ENCODE peak calls at places on chromosomes 1 and 21, in five cellular contexts. M, S, W, Y and N are unnamed samples.

GRCh38 chr1:110250018-110250417 is 39.9 kb downstream of the KCNC4 start:
- DNase-seq in M (no peak), S (no peak), W (no peak), Y (no peak), N (no peak)

GRCh38 chr1:239722080-239722479 is 335.7 kb downstream of the CHRM3 start:
- DNase-seq in Y (no peak), S (no peak), W (no peak), M (no peak), N (no peak)

GRCh38 chr21:46551636-46552241 is 53.1 kb downstream of the S100B start:
- DNase-seq in S (no peak), M (peak), W (peak), Y (no peak), N (no peak)

GRCh38 chr1:98929456-98929855 is 75.2 kb downstream of the PLPPR5 start:
- DNase-seq in W (no peak), M (no peak), Y (no peak), S (no peak), N (no peak)

GRCh38 chr1:32465541-32466002 is 700 bp downstream of the ZBTB8B start:
- DNase-seq in M (no peak), Y (no peak), S (no peak), W (peak), N (no peak)

GRCh38 chr1:66542811-66543767 is 9.1 kb downstream of the SGIP1 start:
- DNase-seq in W (no peak), S (peak), M (no peak), Y (peak), N (peak)

GRCh38 chr1:180912801-180913616 is at the start of gene KIAA1614:
- DNase-seq in M (peak), Y (no peak), W (peak), S (no peak), N (no peak)

GRCh38 chr1:228152097-228152917 is 2.6 kb downstream of the GJC2 start:
- DNase-seq in W (no peak), M (peak), Y (no peak), S (no peak), N (no peak)

GRCh38 chr21:42220138-42220701 is 1.3 kb downstream of the ABCG1 start:
- DNase-seq in S (peak), M (no peak), Y (no peak), W (peak), N (peak)

GRCh38 chr1:243549791-243550190 is 293.9 kb downstream of the SDCCAG8 start:
- DNase-seq in Y (no peak), W (no peak), M (no peak), S (no peak), N (no peak)

GRCh38 chr1:233229291-233229690 is 66.2 kb downstream of the PCNX2 start:
- DNase-seq in S (no peak), Y (no peak), W (no peak), M (no peak), N (no peak)

GRCh38 chr1:159554681-159555080 is 18.9 kb upstream of the OR10J5 start:
- DNase-seq in S (no peak), W (no peak), Y (no peak), M (no peak), N (no peak)

GRCh38 chr21:39034590-39035536 is 148.4 kb downstream of the PSMG1 start:
- DNase-seq in W (no peak), Y (no peak), S (no peak), M (no peak), N (no peak)

GRCh38 chr1:169483500-169483966 is 2.2 kb downstream of the SLC19A2 start:
- DNase-seq in M (no peak), Y (no peak), W (no peak), S (no peak), N (no peak)

GRCh38 chr1:246959944-246960693 is 28.4 kb upstream of the AHCTF1 start:
- DNase-seq in Y (no peak), M (no peak), S (no peak), W (no peak), N (no peak)

DNA sequence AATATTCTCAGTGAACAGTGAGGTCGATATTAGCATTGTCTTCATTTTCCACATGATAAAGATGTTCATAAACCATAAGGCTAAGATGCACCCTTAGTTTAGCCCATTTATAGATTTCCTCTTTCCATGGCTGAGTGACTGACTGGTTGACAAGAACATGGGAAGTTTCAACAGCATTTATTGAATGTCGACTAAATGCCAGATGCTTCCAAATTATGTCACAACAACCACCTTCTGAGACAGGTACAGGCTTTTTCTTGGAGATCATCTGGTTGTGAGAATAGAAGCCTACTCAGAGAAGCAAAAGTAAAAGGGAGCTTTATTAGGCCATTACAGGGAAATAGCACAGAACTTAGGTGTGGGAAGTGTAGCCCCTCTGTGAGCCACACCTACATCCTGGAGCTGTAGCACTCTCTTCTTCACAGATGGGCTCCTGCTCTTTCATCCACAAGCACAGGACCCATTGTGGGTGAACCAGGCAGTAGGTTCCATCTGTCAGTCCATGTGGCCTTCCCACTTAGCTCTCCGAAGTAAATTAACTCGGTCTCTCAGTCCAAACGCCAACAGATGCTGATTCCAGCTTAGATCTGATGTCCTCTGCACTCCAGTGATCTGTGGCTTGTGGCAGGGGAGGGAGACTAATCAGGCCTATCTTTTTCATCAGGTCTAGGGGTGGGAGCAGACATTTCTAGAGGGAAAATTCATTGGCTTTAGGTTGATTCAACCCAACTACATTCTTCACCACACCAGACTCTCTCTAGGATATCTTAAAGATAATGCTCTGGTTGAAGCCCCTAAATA is 14.3 kb downstream of the ATP2B4 start:
- DNase-seq in M (no peak), Y (no peak), W (no peak), S (no peak), N (no peak)
- H3K27ac ChIP-seq in M (no peak), Y (peak), W (no peak), S (peak), N (no peak)

DNA sequence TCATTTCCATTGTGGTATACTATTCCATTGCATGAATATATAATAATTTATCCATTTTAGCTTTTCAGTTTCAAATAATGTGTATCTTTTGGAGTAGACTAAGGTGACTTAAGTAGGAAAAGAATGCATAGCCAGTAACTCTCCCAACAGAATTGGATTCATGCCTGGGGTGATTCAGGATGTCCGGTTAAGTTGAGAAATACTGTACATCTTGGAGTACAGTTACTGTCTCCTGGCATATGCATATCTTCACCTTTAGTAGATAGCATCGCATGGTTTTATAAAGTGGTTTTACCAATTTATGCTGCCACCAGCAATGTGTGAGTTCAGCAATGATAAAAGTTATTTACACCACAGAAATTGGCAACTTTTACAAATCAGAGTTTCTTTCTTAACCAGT is 18.6 kb upstream of the SLC6A9 start:
- DNase-seq in W (no peak), M (no peak), Y (no peak), S (peak), N (peak)
- H3K4me3 ChIP-seq in W (no peak), M (no peak), Y (no peak), S (no peak), N (no peak)

GRCh38 chr1:35290452-35290851 is 21.9 kb downstream of the ZMYM4 start:
- DNase-seq in S (no peak), W (no peak), Y (no peak), M (no peak), N (no peak)
- H3K27ac ChIP-seq in S (no peak), W (no peak), Y (no peak), M (no peak), N (no peak)

GRCh38 chr21:30838536-30838935 is 9.0 kb upstream of the KRTAP7-1 start:
- DNase-seq in W (no peak), Y (no peak), M (no peak), S (no peak), N (no peak)
- H3K4me3 ChIP-seq in W (no peak), Y (no peak), M (no peak), S (no peak), N (no peak)

DNA sequence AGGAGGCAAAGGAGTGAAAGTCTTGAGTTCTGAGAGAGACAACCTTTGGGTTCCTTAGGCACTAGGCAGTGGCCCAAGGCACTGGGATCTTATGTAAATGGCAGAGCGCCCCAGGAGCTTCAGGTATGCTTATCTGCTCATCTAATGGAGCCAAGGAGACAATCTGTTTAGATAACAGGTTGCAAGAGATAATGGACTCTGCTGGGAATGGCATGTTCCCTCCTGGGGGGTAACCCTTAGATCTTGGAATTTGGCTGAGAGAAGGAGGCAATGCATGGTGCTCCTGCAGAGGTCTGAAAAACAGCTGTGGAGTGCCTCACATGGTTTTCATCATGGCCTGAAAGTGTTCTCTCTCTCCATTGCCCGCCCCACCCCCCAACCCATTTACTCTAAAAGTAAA is 44.1 kb upstream of the WLS start:
- DNase-seq in W (peak), Y (no peak), S (no peak), M (no peak), N (no peak)
- H3K27ac ChIP-seq in W (no peak), Y (no peak), S (no peak), M (no peak), N (no peak)

DNA sequence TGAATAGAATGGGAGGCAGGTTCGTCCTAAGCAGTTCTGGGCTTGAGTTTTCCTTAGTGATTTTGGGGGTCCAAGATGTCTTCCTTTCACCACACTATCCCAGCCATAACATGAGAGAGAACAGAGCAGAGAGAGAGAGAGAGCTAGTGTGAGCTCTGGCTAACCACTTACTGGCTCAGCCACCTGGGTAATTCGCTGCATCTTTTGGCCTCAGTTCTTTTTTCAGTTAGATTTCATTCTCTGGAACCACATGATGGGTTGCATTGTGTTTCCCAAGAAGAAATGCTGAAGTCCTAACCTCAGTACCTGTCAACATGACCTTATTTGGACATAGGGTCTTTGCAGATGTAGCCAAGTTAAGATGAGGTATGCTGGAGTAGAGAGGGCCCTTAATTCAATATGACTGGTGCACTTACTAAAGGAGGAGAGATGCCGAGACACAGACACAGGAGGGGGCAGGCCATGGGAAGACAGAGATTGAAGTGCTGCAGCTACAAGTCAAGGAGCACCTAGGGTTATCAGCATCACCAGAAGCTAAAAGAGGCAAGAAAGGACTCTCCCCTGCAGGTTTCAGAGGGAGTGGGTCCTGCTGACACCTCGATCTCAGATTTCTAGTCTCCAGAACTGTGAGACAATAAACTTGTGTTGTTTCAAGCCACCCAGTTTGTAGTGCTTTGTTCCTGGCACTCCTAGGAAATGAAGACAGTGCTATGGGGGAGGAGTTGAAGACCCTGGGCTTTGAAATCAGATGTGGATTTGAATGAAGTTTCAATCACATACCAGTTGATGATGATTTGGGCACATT is 26.2 kb upstream of the TARBP1 start:
- DNase-seq in S (no peak), W (no peak), M (no peak), Y (no peak), N (no peak)
- H3K4me3 ChIP-seq in S (no peak), W (no peak), M (no peak), Y (no peak), N (no peak)

GRCh38 chr1:5637171-5637570 is 355.1 kb downstream of the NPHP4 start:
- DNase-seq in M (no peak), W (no peak), Y (no peak), S (no peak), N (no peak)

GRCh38 chr1:5632226-5632625 is 360.0 kb downstream of the NPHP4 start:
- DNase-seq in W (no peak), M (no peak), S (no peak), Y (no peak), N (no peak)

GRCh38 chr1:5638582-5638981 is 353.6 kb downstream of the NPHP4 start:
- DNase-seq in Y (no peak), W (no peak), M (no peak), S (no peak), N (no peak)

GRCh38 chr1:5632814-5633213 is 359.4 kb downstream of the NPHP4 start:
- DNase-seq in M (no peak), Y (no peak), W (no peak), S (no peak), N (no peak)

DNA sequence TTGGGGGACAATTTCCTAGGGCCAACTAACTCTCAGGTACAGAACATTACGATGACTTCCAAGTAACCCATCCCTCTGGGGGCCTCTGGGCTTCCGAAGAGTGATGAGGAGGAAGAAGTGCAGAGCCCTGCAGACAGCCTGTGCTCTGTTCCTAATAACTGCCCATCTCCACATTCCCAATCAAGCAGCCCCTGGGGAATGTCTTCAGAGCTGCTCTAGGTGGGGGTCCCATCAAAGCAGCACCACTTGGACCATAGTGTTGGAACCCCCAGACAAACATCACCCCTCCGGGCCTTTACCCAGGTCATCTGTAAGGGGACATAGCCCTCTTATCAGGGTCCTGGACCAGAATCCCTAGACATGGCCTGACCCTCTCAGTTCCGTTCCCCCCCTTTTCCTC is 357.3 kb downstream of the NPHP4 start:
- DNase-seq in M (no peak), Y (no peak), S (no peak), W (no peak), N (no peak)
- H3K27ac ChIP-seq in M (no peak), Y (no peak), S (no peak), W (no peak), N (no peak)

GRCh38 chr1:230114245-230114651 is 47.2 kb downstream of the GALNT2 start:
- DNase-seq in S (no peak), M (no peak), W (no peak), Y (no peak), N (peak)
- H3K4me3 ChIP-seq in S (peak), M (no peak), W (no peak), Y (peak), N (peak)

DNA sequence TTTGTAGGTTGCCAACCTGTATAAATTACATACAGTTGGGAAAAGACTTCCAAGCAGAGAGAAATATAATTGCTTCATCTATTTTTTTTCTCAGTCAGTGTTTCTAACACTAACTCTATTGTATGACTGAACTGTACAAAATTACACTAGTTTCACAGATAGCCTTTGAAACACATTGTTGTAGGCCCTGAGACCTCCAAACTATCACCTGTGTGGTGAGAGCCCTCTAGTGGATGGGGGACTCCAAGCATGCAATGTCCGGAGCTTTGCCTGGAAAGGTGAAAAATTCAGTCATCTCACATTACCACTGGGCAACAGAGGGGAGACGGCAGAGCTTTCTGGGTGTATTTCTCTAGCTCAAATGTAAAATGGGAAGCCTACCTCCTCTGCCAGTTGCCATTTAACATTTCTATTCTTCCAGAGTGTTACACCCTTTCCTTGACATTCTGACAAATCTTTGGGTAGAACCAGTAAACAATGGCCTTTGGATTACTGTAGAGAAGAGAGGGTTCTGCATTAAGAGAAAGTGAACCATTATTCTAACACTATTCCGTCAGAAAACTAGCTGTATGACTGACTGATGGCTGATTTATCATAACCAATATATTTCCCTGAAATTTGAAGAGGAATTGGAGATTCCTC is 212.2 kb downstream of the LYPLAL1 start:
- DNase-seq in W (peak), M (no peak), S (no peak), Y (no peak), N (peak)
- H3K27ac ChIP-seq in W (no peak), M (no peak), S (no peak), Y (no peak), N (no peak)

DNA sequence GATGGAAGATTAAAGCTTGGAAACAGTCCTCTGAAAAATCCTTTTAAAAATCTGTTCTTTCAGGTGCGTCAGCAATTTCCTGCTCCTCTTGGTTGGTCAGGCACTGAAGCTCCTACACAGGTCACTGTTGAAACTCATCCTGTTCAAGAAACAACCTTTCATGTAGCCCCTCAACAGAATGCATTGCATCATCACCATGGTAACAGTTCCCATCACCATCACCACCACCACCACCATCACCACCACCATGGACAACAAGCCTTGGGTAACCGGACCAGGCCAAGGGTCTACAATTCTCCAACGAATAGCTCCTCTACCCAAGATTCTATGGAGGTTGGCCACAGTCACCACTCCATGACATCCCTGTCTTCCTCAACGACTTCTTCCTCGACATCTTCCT is 145.3 kb downstream of the DYRK1A start:
- DNase-seq in M (no peak), S (no peak), W (no peak), Y (no peak), N (no peak)
- H3K4me3 ChIP-seq in M (no peak), S (no peak), W (no peak), Y (no peak), N (no peak)